ENCODE peak calls at places on chromosomes 16 and 17, in seven cellular contexts. Y is H1; D is aorta; T is naive thymus-derived CD4-positive, alpha-beta T cell; C is A549; J is right atrium auricular region; N is CD4-positive, alpha-beta memory T cell. K is an unnamed sample.

GRCh38 chr16:727291-727977 is 528 bp downstream of the HAGHL start:
- DNase-seq in C (no peak), J (no peak), T (no peak), Y (no peak), D (no peak), N (no peak), K (no peak)

GRCh38 chr17:74525781-74526288 is 5.4 kb downstream of the CD300LB start:
- DNase-seq in T (no peak), Y (no peak), J (peak), C (no peak), D (peak), N (no peak), K (no peak)

GRCh38 chr16:4623593-4623992 is 1.0 kb upstream of the MGRN1 start:
- DNase-seq in D (no peak), J (no peak), N (no peak), Y (no peak), T (no peak), C (no peak), K (no peak)

GRCh38 chr16:27359051-27359450 is 42.9 kb upstream of the IL21R start:
- DNase-seq in D (no peak), J (no peak), C (no peak), N (no peak), T (no peak), Y (no peak), K (no peak)

GRCh38 chr17:73349138-73349537 is 37.3 kb upstream of the CDC42EP4 start:
- DNase-seq in J (no peak), T (no peak), C (no peak), D (no peak), Y (no peak), N (no peak), K (no peak)

GRCh38 chr17:71163121-71163812 is 957.6 kb upstream of the SOX9 start:
- DNase-seq in Y (no peak), N (no peak), D (no peak), J (no peak), T (no peak), C (no peak), K (no peak)

GRCh38 chr17:47877368-47878034 is 18.5 kb upstream of the SP2 start:
- DNase-seq in J (no peak), T (no peak), N (no peak), C (no peak), Y (no peak), D (no peak), K (no peak)

GRCh38 chr16:85028638-85029412 is 1.2 kb downstream of the KIAA0513 start:
- DNase-seq in N (peak), D (peak), Y (no peak), J (no peak), C (no peak), T (peak), K (no peak)

GRCh38 chr16:4290236-4290830 is 17.5 kb upstream of the TFAP4 start:
- DNase-seq in C (peak), N (no peak), T (no peak), D (no peak), Y (no peak), J (no peak), K (no peak)

GRCh38 chr17:77887464-77888241 is 70.8 kb upstream of the TNRC6C start:
- DNase-seq in T (peak), C (peak), J (peak), N (peak), D (peak), Y (no peak), K (no peak)

GRCh38 chr17:16915752-16916556 is 56.0 kb downstream of the TNFRSF13B start:
- DNase-seq in Y (peak), J (peak), D (peak), N (peak), C (peak), T (no peak), K (peak)

GRCh38 chr17:18992454-18993130 is 12.0 kb downstream of the FAM83G start:
- DNase-seq in Y (no peak), T (peak), C (no peak), N (peak), D (no peak), J (no peak), K (peak)

GRCh38 chr17:33968350-33969044 is 286.6 kb upstream of the CCL2 start:
- DNase-seq in D (no peak), J (no peak), C (no peak), N (no peak), T (no peak), Y (no peak), K (peak)

GRCh38 chr16:85401370-85401916 is 211.7 kb upstream of the GSE1 start:
- DNase-seq in N (no peak), T (no peak), J (no peak), D (no peak), Y (peak), C (no peak), K (no peak)

GRCh38 chr16:24344791-24345190 is 88.7 kb downstream of the CACNG3 start:
- DNase-seq in T (no peak), J (no peak), Y (no peak), D (no peak), C (no peak), N (no peak), K (no peak)

GRCh38 chr16:81997738-81998137 is 13.5 kb downstream of the SDR42E1 start:
- DNase-seq in J (no peak), N (no peak), Y (no peak), C (peak), D (no peak), T (no peak), K (no peak)

GRCh38 chr17:82930043-82930923 is 90.5 kb upstream of the ZNF750 start:
- DNase-seq in N (no peak), T (no peak), J (no peak), C (no peak), Y (no peak), D (peak), K (no peak)

GRCh38 chr16:2296662-2297505 is 29.0 kb upstream of the RNPS1 start:
- DNase-seq in Y (peak), C (peak), J (no peak), N (no peak), D (peak), T (no peak), K (peak)

GRCh38 chr16:50213939-50214519 is 52.3 kb upstream of the ADCY7 start:
- DNase-seq in C (peak), N (peak), D (no peak), T (peak), Y (no peak), J (no peak), K (peak)

GRCh38 chr16:57998992-57999365 is 1.5 kb downstream of the ZNF319 start:
- DNase-seq in T (no peak), J (no peak), C (no peak), N (no peak), D (no peak), Y (no peak), K (no peak)
- H3K4me3 ChIP-seq in T (peak), J (peak), C (peak), N (peak), D (no peak), Y (no peak), K (peak)

DNA sequence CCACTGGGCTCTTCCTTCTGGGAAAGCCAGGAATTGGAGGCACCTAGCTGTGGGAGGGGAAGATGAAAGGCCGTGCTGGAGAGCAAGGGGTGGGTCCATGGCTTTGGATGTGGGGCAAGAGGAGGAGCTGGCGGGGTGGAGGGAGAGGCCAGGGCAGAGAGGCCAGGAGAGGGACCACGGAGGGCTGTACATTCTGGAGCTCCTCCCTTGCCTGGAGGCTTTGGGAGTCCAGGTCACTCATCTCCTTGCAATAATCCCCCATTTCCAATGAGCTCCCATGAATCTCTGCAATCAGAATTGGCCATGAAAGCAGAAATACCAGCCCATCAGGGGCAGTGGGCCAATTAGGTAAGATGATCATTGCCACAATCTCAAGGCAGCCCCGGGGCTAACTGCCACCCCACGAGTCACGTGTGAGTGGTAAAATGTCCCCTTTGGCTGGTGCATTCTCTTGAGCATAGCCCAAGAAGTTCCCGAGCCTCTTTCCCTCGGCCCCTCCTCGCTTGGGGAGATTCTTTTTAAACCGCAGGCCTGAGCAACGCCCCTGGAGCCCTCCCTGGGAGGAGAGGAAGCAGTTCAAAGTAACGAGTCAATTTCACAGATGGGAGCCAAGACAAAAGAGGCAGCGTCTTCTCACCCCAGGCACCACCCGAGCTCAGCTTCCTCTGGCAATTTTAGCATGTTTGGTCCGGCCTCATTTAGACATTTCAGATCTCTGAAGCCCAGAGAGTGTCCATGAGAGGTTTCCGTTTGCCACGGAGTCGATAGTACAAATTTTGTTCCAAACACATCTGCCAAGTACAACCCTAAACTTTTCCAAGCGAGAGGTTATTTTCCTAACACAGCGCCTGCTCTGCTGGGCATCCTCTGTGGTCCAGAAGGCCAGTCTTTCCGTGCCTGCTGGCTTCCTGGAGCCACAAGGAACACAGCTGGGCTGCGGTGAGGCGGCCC is 13.4 kb downstream of the RTN4RL1 start:
- DNase-seq in C (no peak), Y (no peak), D (peak), T (no peak), J (peak), N (no peak), K (peak)
- H3K4me3 ChIP-seq in C (no peak), Y (no peak), D (no peak), T (no peak), J (peak), N (no peak), K (peak)

GRCh38 chr17:64447526-64447925 is 1.4 kb upstream of the MILR1 start:
- DNase-seq in D (no peak), N (no peak), T (no peak), J (no peak), C (no peak), Y (no peak), K (no peak)

GRCh38 chr17:64449545-64449944 is 630 bp downstream of the MILR1 start:
- DNase-seq in T (no peak), Y (no peak), J (no peak), N (no peak), D (no peak), C (no peak), K (no peak)

GRCh38 chr17:64443086-64443760 is 5.7 kb upstream of the MILR1 start:
- DNase-seq in T (no peak), C (no peak), J (no peak), D (no peak), Y (no peak), N (no peak), K (no peak)

GRCh38 chr17:64448665-64449512 is at the start of gene MILR1:
- DNase-seq in T (no peak), C (peak), J (peak), N (no peak), Y (no peak), D (no peak), K (no peak)
- H3K4me3 ChIP-seq in T (no peak), C (no peak), J (no peak), N (no peak), Y (no peak), D (no peak), K (no peak)

GRCh38 chr17:44541884-44542581 is 15.3 kb upstream of the FZD2 start:
- DNase-seq in T (no peak), Y (peak), N (no peak), C (no peak), D (no peak), J (no peak), K (no peak)
- H3K4me3 ChIP-seq in T (no peak), Y (peak), N (no peak), C (no peak), D (no peak), J (no peak), K (no peak)